ENCODE peak calls at places on chromosome 10, in four cellular contexts. P, D, B and S are unnamed samples.

GRCh38 chr10:77116904-77117303 is 520.7 kb downstream of the KCNMA1 start:
- DNase-seq in P (no peak), D (no peak), B (no peak), S (no peak)

GRCh38 chr10:46222364-46222935 is 64.3 kb upstream of the ANTXRL start:
- DNase-seq in P (no peak), D (no peak), B (no peak), S (no peak)

GRCh38 chr10:82883588-82883987 is 1008.6 kb downstream of the NRG3 start:
- DNase-seq in P (no peak), D (no peak), B (no peak), S (no peak)

GRCh38 chr10:56505555-56505954 is 144.5 kb upstream of the ZWINT start:
- DNase-seq in P (no peak), D (no peak), B (no peak), S (no peak)

GRCh38 chr10:20271490-20271889 is 455.3 kb downstream of the PLXDC2 start:
- DNase-seq in P (no peak), D (no peak), B (no peak), S (no peak)

GRCh38 chr10:87591589-87591886 is 68.1 kb upstream of the PAPSS2 start:
- DNase-seq in P (no peak), D (no peak), B (no peak), S (no peak)

GRCh38 chr10:133144771-133145170 is 15.2 kb upstream of the KNDC1 start:
- DNase-seq in P (no peak), D (no peak), B (no peak), S (no peak)

GRCh38 chr10:30553018-30553624 is 76.4 kb downstream of the LYZL2 start:
- DNase-seq in P (no peak), D (no peak), B (no peak), S (no peak)

GRCh38 chr10:3622845-3623621 is 162.0 kb downstream of the KLF6 start:
- DNase-seq in P (no peak), D (no peak), B (no peak), S (no peak)

GRCh38 chr10:16116404-16117304 is 256.3 kb upstream of the MINDY3 start:
- DNase-seq in P (no peak), D (peak), B (no peak), S (no peak)

GRCh38 chr10:4214912-4215311 is 429.9 kb upstream of the KLF6 start:
- DNase-seq in P (no peak), D (no peak), B (no peak), S (no peak)

GRCh38 chr10:32340596-32341180 is 6.3 kb downstream of the EPC1 start:
- DNase-seq in P (no peak), D (no peak), B (no peak), S (no peak)

GRCh38 chr10:119489572-119490326 is 52.8 kb downstream of the RGS10 start:
- DNase-seq in P (peak), D (peak), B (no peak), S (peak)

GRCh38 chr10:68133553-68133952 is 24.3 kb downstream of the MYPN start:
- DNase-seq in P (no peak), D (no peak), B (no peak), S (no peak)

GRCh38 chr10:71073451-71074175 is 138.8 kb upstream of the UNC5B start:
- DNase-seq in P (no peak), D (no peak), B (no peak), S (no peak)

GRCh38 chr10:91798736-91799579 is 732 bp downstream of the TNKS2 start:
- DNase-seq in P (no peak), D (peak), B (peak), S (no peak)

GRCh38 chr10:109327266-109327665 is 596.0 kb downstream of the XPNPEP1 start:
- DNase-seq in P (no peak), D (no peak), B (no peak), S (no peak)

GRCh38 chr10:25493122-25493893 is 318.5 kb downstream of the GPR158 start:
- DNase-seq in P (peak), D (peak), B (peak), S (no peak)

GRCh38 chr10:131017566-131018285 is 293.8 kb downstream of the TCERG1L start:
- DNase-seq in P (no peak), D (no peak), B (no peak), S (no peak)

GRCh38 chr10:104614245-104614831 is 26.8 kb upstream of the SORCS3 start:
- DNase-seq in P (no peak), D (peak), B (no peak), S (no peak)
- TF ChIP-seq CTCF in P (peak), D (peak), B (peak), S (peak)

GRCh38 chr10:94042814-94043175 is 49.1 kb downstream of the PLCE1 start:
- DNase-seq in P (no peak), D (no peak), B (no peak), S (no peak)

GRCh38 chr10:94042001-94042813 is 48.5 kb downstream of the PLCE1 start:
- DNase-seq in P (no peak), D (peak), B (peak), S (no peak)

GRCh38 chr10:94036664-94037033 is 42.9 kb downstream of the PLCE1 start:
- DNase-seq in P (no peak), D (no peak), B (no peak), S (no peak)

GRCh38 chr10:94035982-94036663 is 42.4 kb downstream of the PLCE1 start:
- DNase-seq in P (no peak), D (no peak), B (no peak), S (no peak)

DNA sequence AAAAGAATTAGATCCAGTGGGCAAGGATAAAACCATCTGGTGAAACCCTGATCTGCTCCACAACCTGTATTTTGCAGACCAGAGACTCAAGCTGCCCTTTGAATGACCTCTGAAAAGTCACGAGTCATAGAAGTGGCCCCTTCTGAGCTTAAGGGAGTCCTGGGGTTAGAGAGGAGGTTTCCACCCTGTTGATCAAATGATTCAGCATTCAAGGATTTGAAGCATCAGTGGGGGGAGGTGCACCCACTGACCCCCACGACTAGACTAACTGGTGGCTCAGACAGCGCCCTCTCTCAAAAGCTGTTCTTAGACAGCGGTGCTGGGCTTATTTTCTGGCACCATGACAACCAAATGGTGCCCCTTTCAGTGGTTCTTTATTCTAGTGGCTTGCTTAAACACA is 44.3 kb downstream of the PLCE1 start:
- DNase-seq in P (no peak), D (peak), B (peak), S (no peak)
- TF ChIP-seq CTCF in P (no peak), D (peak), B (no peak), S (no peak)

GRCh38 chr10:97722980-97723379 is 9.4 kb downstream of the MARVELD1 start:
- DNase-seq in P (no peak), D (no peak), B (no peak), S (no peak)
- TF ChIP-seq CTCF in P (no peak), D (no peak), B (no peak), S (no peak)

DNA sequence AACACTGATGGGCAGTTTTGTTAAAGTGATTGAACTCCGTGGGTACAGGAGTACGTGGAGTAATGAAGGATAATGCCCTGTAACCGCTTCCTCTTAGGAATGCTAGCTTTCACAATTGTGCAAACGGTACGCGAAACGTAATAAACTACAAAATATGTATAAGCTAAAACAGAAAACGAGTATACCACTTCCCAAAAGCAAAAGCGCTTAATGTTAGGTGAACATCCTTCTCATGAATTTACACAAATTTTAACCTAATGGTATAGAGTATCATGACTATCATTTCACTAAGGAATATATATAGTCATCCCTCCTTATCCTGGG is 395 bp upstream of the ZNF25 start:
- DNase-seq in P (no peak), D (no peak), B (no peak), S (no peak)
- TF ChIP-seq CTCF in P (no peak), D (peak), B (no peak), S (no peak)

GRCh38 chr10:112775347-112775746 is 174.7 kb upstream of the TCF7L2 start:
- DNase-seq in P (no peak), D (no peak), B (no peak), S (no peak)
- TF ChIP-seq CTCF in P (peak), D (no peak), B (peak), S (peak)

DNA sequence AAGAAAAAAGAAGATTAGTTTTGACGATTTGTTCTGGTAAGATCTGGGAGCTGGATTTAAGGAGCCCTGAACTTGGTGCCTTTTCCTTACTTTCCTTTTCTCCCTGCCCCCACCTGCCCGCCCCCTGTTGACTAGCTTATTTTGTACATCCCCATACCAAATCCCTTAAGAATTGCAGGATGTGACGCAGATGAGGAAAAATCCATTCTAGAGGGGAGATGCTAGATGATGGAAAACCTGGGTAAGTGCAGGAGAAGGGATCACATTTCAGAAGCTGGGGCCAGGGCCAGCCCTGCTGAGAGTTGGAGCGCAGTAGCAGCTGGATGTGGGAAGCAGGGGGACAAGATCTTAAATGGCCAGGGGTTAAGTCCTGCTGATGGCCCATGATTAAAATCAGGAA is 93.9 kb downstream of the CCDC3 start:
- DNase-seq in P (no peak), D (no peak), B (no peak), S (peak)
- TF ChIP-seq CTCF in P (no peak), D (no peak), B (no peak), S (no peak)

DNA sequence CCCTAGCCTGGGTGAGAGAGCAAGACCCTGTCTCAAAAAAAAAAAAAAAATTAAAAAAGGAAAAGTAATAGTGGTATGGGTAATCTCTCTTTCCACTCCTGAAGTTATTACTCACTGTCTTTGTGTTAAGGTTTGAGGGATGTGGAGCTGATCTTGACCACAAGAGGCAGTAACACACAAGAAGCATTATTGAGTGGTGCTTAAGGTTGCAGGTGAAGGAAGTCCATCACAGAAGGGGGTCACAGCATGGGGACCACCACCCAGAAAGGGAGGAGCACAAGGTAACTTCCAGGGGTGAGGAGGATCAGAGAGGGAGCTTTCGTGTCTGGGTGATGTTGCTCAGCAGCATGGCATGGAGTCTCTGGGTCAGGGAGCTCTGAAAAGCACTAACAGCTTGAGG is 100.2 kb upstream of the DNAJC1 start:
- DNase-seq in P (no peak), D (peak), B (no peak), S (no peak)
- TF ChIP-seq CTCF in P (peak), D (no peak), B (peak), S (peak)

DNA sequence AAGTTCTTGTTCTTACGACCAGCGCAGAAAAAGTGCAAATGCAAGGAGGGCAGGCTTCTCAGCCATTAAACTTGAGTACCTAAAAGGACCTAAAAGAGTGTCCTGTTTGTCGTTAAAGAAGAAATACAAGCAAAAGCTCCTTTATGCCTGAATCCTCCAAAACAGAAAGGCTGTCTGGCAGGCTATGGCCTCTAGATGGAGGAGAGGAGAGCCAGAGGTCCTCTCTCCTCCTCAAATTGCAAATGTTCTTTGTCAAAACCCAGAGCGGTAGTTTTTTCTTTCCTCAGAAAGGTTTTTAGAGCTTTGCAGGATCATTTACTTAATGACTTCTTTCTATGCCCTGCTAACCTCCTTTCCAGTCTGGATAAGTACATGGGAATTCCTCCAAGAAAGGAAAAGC is 1.9 kb upstream of the SORCS1 start:
- DNase-seq in P (no peak), D (no peak), B (no peak), S (no peak)
- TF ChIP-seq CTCF in P (no peak), D (no peak), B (no peak), S (no peak)